ENCODE peak calls at places on chromosomes 11 and 22, in five cellular contexts. L is CD8-positive, alpha-beta T cell; B is A673; J is adrenal gland; R is spleen. G is an unnamed sample.

GRCh38 chr22:25406510-25407210 is 157.8 kb upstream of the GRK3 start:
- DNase-seq in J (no peak), R (no peak), B (no peak), L (no peak), G (peak)

GRCh38 chr11:75813126-75813525 is 1.9 kb upstream of the UVRAG start:
- DNase-seq in B (no peak), R (no peak), J (no peak), L (no peak), G (no peak)

GRCh38 chr11:85379066-85379465 is 248.1 kb downstream of the DLG2 start:
- DNase-seq in R (no peak), L (no peak), J (no peak), B (no peak), G (no peak)

GRCh38 chr11:8237453-8237852 is 26.2 kb downstream of the LMO1 start:
- DNase-seq in J (no peak), R (peak), L (no peak), B (no peak), G (no peak)

GRCh38 chr22:41197808-41198585 is 7.1 kb upstream of the L3MBTL2 start:
- DNase-seq in B (peak), J (no peak), L (no peak), R (no peak), G (peak)

GRCh38 chr22:24952837-24953293 is 349 bp downstream of the KIAA1671 start:
- DNase-seq in B (peak), L (no peak), R (peak), J (peak), G (no peak)

GRCh38 chr11:71420455-71421241 is 27.5 kb downstream of the DHCR7 start:
- DNase-seq in B (peak), R (no peak), J (peak), L (no peak), G (no peak)

GRCh38 chr11:102940714-102941588 is 14.6 kb downstream of the MMP13 start:
- DNase-seq in L (no peak), J (peak), R (no peak), B (peak), G (no peak)

GRCh38 chr11:72617080-72617744 is 57.0 kb downstream of the PDE2A start:
- DNase-seq in R (no peak), L (no peak), B (no peak), J (peak), G (no peak)

GRCh38 chr22:21594865-21595452 is 27.4 kb downstream of the UBE2L3 start:
- DNase-seq in B (no peak), J (no peak), L (no peak), R (no peak), G (no peak)

GRCh38 chr11:77244277-77245014 is 57.0 kb downstream of the GDPD4 start:
- DNase-seq in B (peak), J (no peak), R (no peak), L (no peak), G (no peak)

GRCh38 chr11:132139181-132139580 is 768.8 kb downstream of the NTM start:
- DNase-seq in L (no peak), R (no peak), B (no peak), J (no peak), G (no peak)

GRCh38 chr11:15668718-15669117 is 554.0 kb downstream of the INSC start:
- DNase-seq in J (no peak), L (no peak), B (no peak), R (no peak), G (no peak)

GRCh38 chr11:74570266-74571061 is 21.9 kb upstream of the POLD3 start:
- DNase-seq in J (peak), B (peak), L (no peak), R (no peak), G (no peak)

GRCh38 chr11:47403135-47403534 is 5.3 kb upstream of the SLC39A13 start:
- DNase-seq in J (no peak), B (no peak), L (no peak), R (peak), G (no peak)

GRCh38 chr22:27810566-27810965 is 9.0 kb upstream of the MN1 start:
- DNase-seq in L (no peak), J (no peak), R (no peak), B (peak), G (no peak)

GRCh38 chr22:40332319-40332781 is 13.9 kb upstream of the ADSL start:
- DNase-seq in L (no peak), B (no peak), J (peak), R (no peak), G (peak)

GRCh38 chr11:93740031-93740801 is 1.1 kb downstream of the TAF1D start:
- DNase-seq in R (peak), L (no peak), J (no peak), B (no peak), G (no peak)

GRCh38 chr11:2677127-2677526 is 22.7 kb downstream of the KCNQ1OT1 start:
- DNase-seq in J (no peak), L (no peak), R (no peak), B (no peak), G (no peak)
- H3K27ac ChIP-seq in J (no peak), L (no peak), R (no peak), B (no peak), G (no peak)

GRCh38 chr11:11020219-11020726 is 162.4 kb upstream of the ZBED5 start:
- DNase-seq in B (no peak), L (no peak), R (no peak), J (no peak), G (no peak)

GRCh38 chr11:11027271-11027670 is 169.4 kb upstream of the ZBED5 start:
- DNase-seq in L (no peak), B (no peak), J (no peak), R (no peak), G (no peak)

GRCh38 chr11:11020747-11021149 is 162.9 kb upstream of the ZBED5 start:
- DNase-seq in B (no peak), R (no peak), L (no peak), J (peak), G (no peak)

GRCh38 chr11:11025087-11025486 is 167.2 kb upstream of the ZBED5 start:
- DNase-seq in R (no peak), B (no peak), J (no peak), L (no peak), G (no peak)

DNA sequence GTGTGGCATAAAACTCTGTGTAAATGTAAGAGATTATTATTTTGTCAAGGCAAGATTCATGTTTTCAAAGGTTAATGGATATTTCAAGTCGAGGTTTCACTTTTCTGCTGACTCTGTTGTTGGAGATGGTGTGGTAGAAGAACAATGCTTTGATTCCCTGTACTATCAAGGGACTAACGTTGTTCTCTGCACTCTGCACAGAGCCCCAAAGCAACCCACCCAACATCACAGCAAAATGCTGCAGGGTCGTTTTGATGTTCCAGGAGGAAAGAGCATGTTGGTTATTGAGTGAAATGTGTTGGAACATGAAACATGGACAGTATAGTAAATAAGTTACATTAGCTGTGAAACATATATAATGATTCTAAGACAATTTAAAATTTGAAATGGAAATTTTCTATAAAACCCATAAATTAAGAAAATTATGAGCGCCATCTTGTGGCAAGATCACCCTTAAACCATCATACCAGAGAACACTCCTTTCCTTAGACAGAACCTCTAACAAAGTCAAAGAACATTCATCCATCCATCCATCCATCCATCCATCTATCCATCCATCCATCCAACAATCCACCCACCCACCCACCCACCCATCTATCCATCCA is 164.4 kb upstream of the ZBED5 start:
- DNase-seq in L (no peak), R (no peak), J (no peak), B (peak), G (no peak)
- TF ChIP-seq CTCF in L (peak), R (peak), J (peak), B (peak), G (peak)

GRCh38 chr11:120222916-120223315 is 12.1 kb downstream of the OAF start:
- DNase-seq in J (no peak), B (no peak), L (no peak), R (peak), G (no peak)

GRCh38 chr11:120219157-120219934 is 8.5 kb downstream of the OAF start:
- DNase-seq in L (no peak), B (no peak), R (no peak), J (peak), G (no peak)

GRCh38 chr11:120219935-120220746 is 9.3 kb downstream of the OAF start:
- DNase-seq in J (no peak), B (no peak), R (no peak), L (no peak), G (no peak)

GRCh38 chr11:120220747-120221037 is 9.9 kb downstream of the OAF start:
- DNase-seq in L (no peak), J (no peak), R (no peak), B (no peak), G (no peak)

GRCh38 chr11:120221115-120221752 is 10.4 kb downstream of the OAF start:
- DNase-seq in B (no peak), R (no peak), L (no peak), J (no peak), G (no peak)
- H3K27ac ChIP-seq in B (no peak), R (peak), L (no peak), J (no peak), G (no peak)

GRCh38 chr11:117614695-117615094 is 182.3 kb downstream of the DSCAML1 start:
- DNase-seq in R (no peak), J (no peak), B (no peak), L (no peak), G (no peak)
- TF ChIP-seq CTCF in R (no peak), J (no peak), B (no peak), L (no peak), G (no peak)

GRCh38 chr22:31277741-31278642 is 14.3 kb downstream of the PIK3IP1 start:
- DNase-seq in J (peak), B (no peak), R (no peak), L (no peak), G (no peak)
- H3K27ac ChIP-seq in J (no peak), B (no peak), R (peak), L (peak), G (peak)

DNA sequence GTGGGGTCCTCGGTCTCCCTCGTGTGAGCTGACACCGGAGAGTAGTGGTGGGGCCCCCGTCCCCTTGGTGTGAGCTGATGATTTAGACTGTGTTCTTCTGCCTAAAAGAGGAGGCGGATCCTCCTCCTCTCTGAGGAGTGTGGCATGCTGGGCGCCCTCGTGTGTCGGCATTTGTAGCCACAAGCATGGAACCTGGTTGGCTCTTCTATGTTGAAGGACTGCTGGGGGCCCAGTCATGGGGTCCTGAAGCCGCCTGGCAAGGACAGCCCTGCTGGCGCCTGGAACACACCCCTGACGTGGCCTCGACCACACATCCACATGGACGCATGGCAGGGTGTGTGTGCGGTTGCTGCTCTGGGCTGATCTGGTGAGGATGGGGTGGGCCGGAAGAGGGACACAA is 50.2 kb downstream of the AP2A2 start:
- DNase-seq in L (no peak), J (no peak), R (peak), B (peak), G (no peak)
- TF ChIP-seq CTCF in L (no peak), J (no peak), R (no peak), B (peak), G (no peak)

GRCh38 chr11:125072210-125072960 is 9.3 kb downstream of the SLC37A2 start:
- DNase-seq in L (no peak), B (no peak), R (peak), J (peak), G (no peak)

GRCh38 chr11:125071408-125071807 is 8.3 kb downstream of the SLC37A2 start:
- DNase-seq in J (peak), R (peak), B (no peak), L (no peak), G (no peak)

GRCh38 chr11:125070699-125071254 is 7.7 kb downstream of the SLC37A2 start:
- DNase-seq in R (peak), B (no peak), J (peak), L (no peak), G (no peak)

GRCh38 chr11:125072961-125073590 is 10.0 kb downstream of the SLC37A2 start:
- DNase-seq in L (no peak), R (peak), B (no peak), J (peak), G (no peak)

DNA sequence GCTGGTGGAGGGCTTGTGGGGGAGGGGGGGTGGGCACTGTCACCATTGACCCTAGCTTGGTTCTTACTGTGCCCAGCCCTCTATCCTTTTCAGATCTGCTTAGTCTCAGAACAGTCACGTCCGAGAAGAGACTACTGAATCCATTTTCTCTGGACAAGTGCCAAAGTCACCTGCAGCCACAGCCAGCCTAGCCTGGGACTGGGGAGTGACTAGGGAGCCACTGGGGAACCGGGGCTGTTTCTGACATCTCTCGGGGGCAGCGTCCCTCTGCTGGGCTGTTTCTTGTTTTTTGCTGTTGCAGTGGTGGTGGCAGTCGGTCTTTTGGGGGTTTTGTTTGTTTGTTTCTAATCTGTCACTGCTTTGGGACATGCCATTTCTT is 8.7 kb downstream of the SLC37A2 start:
- DNase-seq in L (no peak), B (no peak), J (peak), R (peak), G (no peak)
- H3K27ac ChIP-seq in L (no peak), B (no peak), J (peak), R (peak), G (no peak)

G was measured in CD4-positive, alpha-beta T cell.